ENCODE peak calls at places on chromosomes 4 and X, in five cellular contexts. I, O, M, Z and G are unnamed samples. For H3K36me3, the result is how much of the 10 kb centered on the place peaks cover.

GRCh38 chr4:174036111-174036510 is 247.4 kb downstream of the FBXO8 start:
- DNase-seq in M (no peak), O (no peak), Z (no peak), I (no peak), G (no peak)

GRCh38 chr4:141338238-141338637 is 117.5 kb downstream of the ZNF330 start:
- DNase-seq in Z (no peak), I (no peak), O (no peak), M (no peak), G (no peak)

GRCh38 chr4:89306486-89307184 is 965 bp downstream of the GPRIN3 start:
- DNase-seq in I (no peak), O (peak), M (no peak), Z (no peak), G (no peak)

GRCh38 chrX:133401539-133401938 is 13.8 kb downstream of the GPC4 start:
- DNase-seq in O (no peak), I (peak), Z (no peak), M (no peak), G (no peak)

GRCh38 chr4:165947019-165947418 is 74.0 kb downstream of the TLL1 start:
- DNase-seq in Z (no peak), O (no peak), M (no peak), I (no peak), G (no peak)

GRCh38 chr4:8539661-8540060 is 40.5 kb upstream of the GPR78 start:
- DNase-seq in Z (no peak), I (no peak), O (no peak), M (no peak), G (no peak)

GRCh38 chr4:25970691-25971427 is 56.8 kb downstream of the SMIM20 start:
- DNase-seq in I (peak), O (no peak), M (no peak), Z (no peak), G (no peak)

GRCh38 chr4:110196206-110196870 is 2.1 kb downstream of the ELOVL6 start:
- DNase-seq in I (peak), O (peak), Z (peak), M (peak), G (peak)

GRCh38 chrX:8191022-8191421 is 20.0 kb upstream of the VCX2 start:
- DNase-seq in I (no peak), O (no peak), Z (no peak), M (peak), G (no peak)

GRCh38 chrX:148381603-148382002 is 118.8 kb upstream of the AFF2 start:
- DNase-seq in O (peak), Z (no peak), I (no peak), M (no peak), G (no peak)

GRCh38 chr4:168995537-168996295 is 14.3 kb downstream of the CBR4 start:
- DNase-seq in M (peak), I (peak), Z (no peak), O (no peak), G (no peak)

GRCh38 chr4:123587983-123588494 is 191.4 kb downstream of the SPRY1 start:
- DNase-seq in M (peak), I (peak), O (no peak), Z (no peak), G (no peak)

GRCh38 chr4:2290974-2291704 is 29.2 kb upstream of the MXD4 start:
- DNase-seq in M (no peak), Z (peak), O (peak), I (no peak), G (no peak)

GRCh38 chrX:30895331-30895730 is 6.3 kb upstream of the TAB3 start:
- DNase-seq in I (no peak), O (no peak), M (peak), Z (no peak), G (no peak)

GRCh38 chr4:78818530-78818929 is 42.4 kb downstream of the BMP2K start:
- DNase-seq in Z (no peak), M (no peak), I (no peak), O (no peak), G (no peak)

GRCh38 chr4:163331629-163332360 is 601 bp downstream of the NPY1R start:
- DNase-seq in M (peak), I (peak), Z (no peak), O (no peak), G (no peak)

GRCh38 chrX:69119122-69119521 is 46.1 kb downstream of the PJA1 start:
- DNase-seq in M (no peak), Z (no peak), I (no peak), O (no peak), G (no peak)

GRCh38 chrX:3271485-3272186 is 74.8 kb downstream of the MXRA5 start:
- DNase-seq in I (peak), M (peak), Z (no peak), O (no peak), G (no peak)

GRCh38 chr4:6263541-6264540 is 5.8 kb upstream of the WFS1 start:
- DNase-seq in I (peak), M (peak), Z (peak), O (peak), G (peak)

GRCh38 chr4:168177546-168178149 is 85.3 kb downstream of the ANXA10 start:
- DNase-seq in I (no peak), O (no peak), M (no peak), Z (no peak), G (no peak)

GRCh38 chrX:102976290-102976689 is 39.2 kb downstream of the RAB40AL start:
- DNase-seq in Z (no peak), O (no peak), M (peak), I (peak), G (no peak)

GRCh38 chr4:178275671-178276360 is 833.6 kb upstream of the AGA start:
- DNase-seq in M (no peak), Z (no peak), I (no peak), O (no peak), G (no peak)

GRCh38 chrX:70254063-70254400 is 6.0 kb downstream of the P2RY4 start:
- DNase-seq in O (no peak), M (no peak), I (no peak), Z (no peak), G (no peak)
- H3K27ac ChIP-seq in O (no peak), M (peak), I (no peak), Z (no peak), G (no peak)

DNA sequence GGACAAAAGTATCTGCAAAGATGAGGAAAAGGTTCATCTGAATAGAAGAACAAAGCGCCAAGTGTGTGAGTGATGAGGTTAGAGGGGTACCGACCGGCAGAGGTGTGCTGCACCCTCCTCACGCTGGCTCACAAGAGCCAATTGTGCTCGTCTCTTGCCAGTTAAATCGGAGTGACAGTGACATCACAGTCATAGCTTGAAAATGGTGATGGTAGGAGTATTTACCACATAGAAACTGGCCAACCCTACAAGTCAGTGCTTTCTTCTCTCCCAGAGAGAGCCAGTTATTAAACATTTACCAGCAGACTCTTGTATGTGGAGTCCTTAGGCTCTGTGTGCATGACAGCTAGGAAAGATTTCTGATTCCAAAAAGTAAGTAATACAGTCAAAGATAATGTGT is 32.4 kb downstream of the CLDN22 start:
- DNase-seq in I (no peak), Z (no peak), O (no peak), M (no peak), G (no peak)
- H3K36me3 ChIP-seq in I (under half), Z (under half), O (under half), M (under half), G (half or more)

GRCh38 chr4:152554742-152555141 is 18.9 kb upstream of the FBXW7 start:
- DNase-seq in I (no peak), Z (no peak), O (no peak), M (no peak), G (no peak)
- H3K27ac ChIP-seq in I (no peak), Z (no peak), O (peak), M (no peak), G (peak)

GRCh38 chrX:44978976-44979375 is 106.0 kb downstream of the KDM6A start:
- DNase-seq in O (no peak), I (no peak), Z (no peak), M (no peak), G (no peak)
- H3K36me3 ChIP-seq in O (under half), I (under half), Z (under half), M (under half), G (under half)